ENCODE peak calls at places on chromosomes 3 and 15, in six cellular contexts. N is NCI-H1105; S is NCI-H187 treated with DMSO at 0.1 percent for 48 hours; O is stimulated activated CD8-positive, alpha-beta memory T cell treated with anti-CD3 and anti-CD28 coated beads, Interleukin-4, amount 100 ng/mL, for 24 hours; L is fibroblast of lung; A is mucosa of gallbladder. X is an unnamed sample.

GRCh38 chr3:124351430-124352142 is 359.7 kb upstream of the ROPN1 start:
- DNase-seq in L (peak; percentile 68), N (peak; percentile 59), O (no peak), S (peak; percentile 40), A (peak; percentile 21), X (no peak)

GRCh38 chr15:60901647-60902046 is 327.5 kb downstream of the RORA start:
- DNase-seq in N (no peak), S (no peak), A (no peak), L (no peak), O (no peak), X (no peak)

GRCh38 chr3:14439501-14440167 is 37.2 kb downstream of the SLC6A6 start:
- DNase-seq in A (peak; percentile 81), L (peak; percentile 59), O (no peak), S (peak; percentile 23), N (peak; percentile 54), X (peak; percentile 92)

GRCh38 chr3:14352002-14352627 is 50.3 kb upstream of the SLC6A6 start:
- DNase-seq in O (no peak), N (no peak), A (no peak), L (no peak), S (no peak), X (no peak)

GRCh38 chr3:8488877-8489865 is 12.5 kb upstream of the LMCD1 start:
- DNase-seq in S (no peak), L (peak; percentile 42), O (no peak), A (no peak), N (no peak), X (no peak)

GRCh38 chr3:6860911-6861330 is at the start of gene GRM7:
- DNase-seq in A (peak; percentile 15), S (no peak), N (peak; percentile 27), L (peak; percentile 83), O (no peak), X (no peak)

GRCh38 chr15:85064710-85065109 is 83.1 kb downstream of the PDE8A start:
- DNase-seq in S (no peak), A (no peak), N (no peak), O (no peak), L (no peak), X (no peak)

GRCh38 chr3:100041328-100041749 is 73.0 kb downstream of the FILIP1L start:
- DNase-seq in A (no peak), O (no peak), N (no peak), S (no peak), L (peak; percentile 92), X (no peak)

GRCh38 chr15:34239151-34239761 is 14.4 kb downstream of the EMC4 start:
- DNase-seq in S (no peak), N (no peak), A (no peak), L (peak; percentile 93), O (no peak), X (no peak)

GRCh38 chr15:79609501-79609900 is 177.4 kb downstream of the MINAR1 start:
- DNase-seq in A (no peak), S (no peak), O (no peak), N (no peak), L (no peak), X (no peak)

GRCh38 chr3:149970716-149971402 is at the start of gene PFN2:
- DNase-seq in O (peak; percentile 24), S (no peak), N (peak; percentile 94), L (peak; percentile 83), A (peak; percentile 33), X (peak; percentile 80)

GRCh38 chr15:91227062-91227461 is 127.0 kb downstream of the SV2B start:
- DNase-seq in A (no peak), N (no peak), S (no peak), O (no peak), L (no peak), X (no peak)

GRCh38 chr15:92391640-92392039 is 2.0 kb upstream of the ST8SIA2 start:
- DNase-seq in A (no peak), S (no peak), L (peak; percentile 45), N (no peak), O (no peak), X (no peak)

GRCh38 chr15:57201578-57201977 is 174.7 kb upstream of the CGNL1 start:
- DNase-seq in A (no peak), S (no peak), L (no peak), N (no peak), O (no peak), X (no peak)

GRCh38 chr3:98573231-98573728 is 20.1 kb downstream of the CPOX start:
- DNase-seq in N (peak; percentile 9), O (no peak), S (no peak), L (no peak), A (no peak), X (no peak)

GRCh38 chr3:113035387-113035982 is 44.7 kb downstream of the GTPBP8 start:
- DNase-seq in A (peak; percentile 44), N (peak; percentile 53), O (no peak), S (no peak), L (peak; percentile 42), X (no peak)

GRCh38 chr3:55297706-55298105 is 189.4 kb downstream of the WNT5A start:
- DNase-seq in S (no peak), L (no peak), O (no peak), N (no peak), A (no peak), X (no peak)

GRCh38 chr15:25268166-25268565 is 170.7 kb downstream of the UBE3A start:
- DNase-seq in O (no peak), S (no peak), A (no peak), N (no peak), L (no peak), X (no peak)